ENCODE peak calls at places on chromosomes 3 and 15, in nine cellular contexts. C is RPMI7951; V is NCI-H146; A is right lobe of liver; W is activated CD4-positive, alpha-beta T cell treated with anti-CD3 and anti-CD28 coated beads for 36 hours; B is T-helper 22 cell; G is AG04450; R is HEK293T; Q is CD8-positive, alpha-beta memory T cell. E is an unnamed sample.
A peak's percentile ranks its signal among the peaks of the same experiment; 100 is the strongest.

GRCh38 chr15:70047386-70048195 is 50.1 kb downstream of the TLE3 start:
- DNase-seq in C (no peak), V (no peak), A (peak; percentile 19), W (no peak), B (no peak), G (no peak), R (no peak), Q (no peak), E (no peak)

GRCh38 chr15:78175333-78175732 is 26.2 kb downstream of the IDH3A start:
- DNase-seq in C (no peak), V (no peak), A (no peak), W (no peak), B (no peak), G (no peak), R (no peak), Q (no peak), E (no peak)

GRCh38 chr15:66628976-66629723 is 63.4 kb upstream of the LCTL start:
- DNase-seq in C (no peak), V (no peak), A (no peak), W (no peak), B (no peak), G (no peak), R (no peak), Q (no peak), E (no peak)

GRCh38 chr3:36891651-36892268 is 53.1 kb downstream of the TRANK1 start:
- DNase-seq in C (no peak), V (no peak), A (no peak), W (no peak), B (no peak), G (no peak), R (no peak), Q (no peak), E (no peak)

GRCh38 chr3:10594915-10595314 is 89.5 kb upstream of the ATP2B2 start:
- DNase-seq in C (peak; percentile 78), V (no peak), A (no peak), W (peak; percentile 70), B (no peak), G (peak; percentile 18), R (peak; percentile 92), Q (peak; percentile 19), E (peak; percentile 6)

GRCh38 chr3:98115717-98116116 is 14.8 kb upstream of the OR5H1 start:
- DNase-seq in C (no peak), V (no peak), A (no peak), W (no peak), B (no peak), G (no peak), R (no peak), Q (no peak), E (no peak)

GRCh38 chr3:187274977-187275338 is 16.6 kb downstream of the MASP1 start:
- DNase-seq in C (no peak), V (no peak), A (no peak), W (no peak), B (no peak), G (no peak), R (no peak), Q (no peak), E (no peak)

GRCh38 chr3:114442251-114442650 is 148.4 kb downstream of the TIGIT start:
- DNase-seq in C (peak; percentile 67), V (no peak), A (no peak), W (no peak), B (no peak), G (peak; percentile 23), R (no peak), Q (no peak), E (no peak)